ENCODE peak calls at places on chromosome 21, in seven cellular contexts. C is tibial nerve, M is sigmoid colon, K is NB4, S is IMR-90, N is OCI-LY7, I is dorsolateral prefrontal cortex. T is an unnamed sample.

GRCh38 chr21:34736116-34736870 is 67.5 kb downstream of the CLIC6 start:
- DNase-seq in C (no peak), M (no peak), K (no peak), S (peak), N (no peak), I (no peak), T (no peak)

GRCh38 chr21:46021978-46022544 is 40.5 kb downstream of the COL6A1 start:
- DNase-seq in C (peak), M (peak), K (no peak), S (no peak), N (no peak), I (no peak), T (no peak)

GRCh38 chr21:35438643-35439404 is 389.7 kb upstream of the RUNX1 start:
- DNase-seq in C (no peak), M (no peak), K (peak), S (peak), N (no peak), I (no peak), T (no peak)

GRCh38 chr21:42561742-42562141 is 48.1 kb downstream of the SLC37A1 start:
- DNase-seq in C (no peak), M (peak), K (no peak), S (no peak), N (peak), I (peak), T (no peak)

GRCh38 chr21:37257967-37258877 is 8.9 kb downstream of the VPS26C start:
- DNase-seq in C (no peak), M (peak), K (peak), S (peak), N (no peak), I (peak), T (no peak)

GRCh38 chr21:23740463-23740862 is 1866.8 kb downstream of the MRPL39 start:
- DNase-seq in C (no peak), M (no peak), K (no peak), S (no peak), N (no peak), I (no peak), T (no peak)

GRCh38 chr21:40120944-40121575 is 253.8 kb downstream of the PCP4 start:
- DNase-seq in C (no peak), M (no peak), K (peak), S (peak), N (peak), I (no peak), T (no peak)

GRCh38 chr21:46625759-46626158 is 9.7 kb upstream of the PRMT2 start:
- DNase-seq in C (no peak), M (no peak), K (no peak), S (no peak), N (no peak), I (no peak), T (no peak)

GRCh38 chr21:42171091-42172053 is 47.6 kb upstream of the ABCG1 start:
- DNase-seq in C (no peak), M (no peak), K (no peak), S (no peak), N (peak), I (no peak), T (no peak)

GRCh38 chr21:42527489-42528158 is 14.0 kb downstream of the SLC37A1 start:
- DNase-seq in C (no peak), M (no peak), K (no peak), S (no peak), N (peak), I (no peak), T (no peak)

GRCh38 chr21:42669069-42669468 is 15.6 kb downstream of the PDE9A start:
- DNase-seq in C (no peak), M (peak), K (no peak), S (no peak), N (no peak), I (no peak), T (no peak)

GRCh38 chr21:43366656-43367055 is 60.3 kb downstream of the SIK1 start:
- DNase-seq in C (no peak), M (no peak), K (no peak), S (no peak), N (no peak), I (no peak), T (no peak)

GRCh38 chr21:34511154-34511553 is 856 bp downstream of the KCNE1 start:
- DNase-seq in C (no peak), M (no peak), K (peak), S (no peak), N (no peak), I (no peak), T (no peak)

GRCh38 chr21:22728091-22728490 is 1729.9 kb downstream of the NCAM2 start:
- DNase-seq in C (no peak), M (no peak), K (peak), S (no peak), N (peak), I (no peak), T (no peak)

GRCh38 chr21:33817663-33818433 is 97.8 kb downstream of the ATP5PO start:
- DNase-seq in C (no peak), M (no peak), K (peak), S (no peak), N (no peak), I (no peak), T (no peak)

GRCh38 chr21:36104306-36105300 is 30.3 kb upstream of the CBR3 start:
- DNase-seq in C (peak), M (no peak), K (no peak), S (peak), N (no peak), I (peak), T (peak)

GRCh38 chr21:35373998-35374397 is 324.9 kb upstream of the RUNX1 start:
- DNase-seq in C (no peak), M (no peak), K (no peak), S (no peak), N (no peak), I (no peak), T (no peak)

GRCh38 chr21:14318598-14318997 is 64.3 kb downstream of the HSPA13 start:
- DNase-seq in C (no peak), M (no peak), K (peak), S (no peak), N (no peak), I (no peak), T (no peak)

GRCh38 chr21:37082375-37082774 is 9.3 kb downstream of the TTC3 start:
- DNase-seq in C (no peak), M (no peak), K (no peak), S (no peak), N (no peak), I (no peak), T (no peak)

GRCh38 chr21:41817228-41817627 is 50.4 kb upstream of the RIPK4 start:
- DNase-seq in C (peak), M (peak), K (peak), S (peak), N (peak), I (peak), T (no peak)

GRCh38 chr21:45972353-45972715 is 9.2 kb upstream of the COL6A1 start:
- DNase-seq in C (no peak), M (peak), K (no peak), S (no peak), N (no peak), I (no peak), T (no peak)

GRCh38 chr21:14414932-14415508 is 32.1 kb upstream of the HSPA13 start:
- DNase-seq in C (no peak), M (no peak), K (peak), S (no peak), N (no peak), I (no peak), T (no peak)

GRCh38 chr21:36806103-36806502 is 107.2 kb downstream of the SIM2 start:
- DNase-seq in C (no peak), M (no peak), K (peak), S (peak), N (no peak), I (no peak), T (no peak)

GRCh38 chr21:29487154-29487553 is 188.4 kb downstream of the BACH1 start:
- DNase-seq in C (no peak), M (no peak), K (no peak), S (no peak), N (no peak), I (no peak), T (no peak)

GRCh38 chr21:41707231-41707988 is 59.4 kb downstream of the RIPK4 start:
- DNase-seq in C (no peak), M (no peak), K (no peak), S (no peak), N (no peak), I (no peak), T (no peak)

GRCh38 chr21:43758811-43759210 is 17.3 kb downstream of the CSTB start:
- DNase-seq in C (no peak), M (no peak), K (no peak), S (no peak), N (no peak), I (no peak), T (no peak)

GRCh38 chr21:15441060-15441493 is 288.7 kb upstream of the USP25 start:
- DNase-seq in C (no peak), M (no peak), K (no peak), S (no peak), N (no peak), I (no peak), T (no peak)
- H3K4me3 ChIP-seq in C (no peak), M (no peak), K (no peak), S (no peak), N (no peak), I (no peak), T (no peak)

GRCh38 chr21:32360401-32360981 is 32.3 kb downstream of the URB1 start:
- DNase-seq in C (no peak), M (no peak), K (no peak), S (no peak), N (no peak), I (no peak), T (no peak)

GRCh38 chr21:32364387-32364786 is 28.4 kb downstream of the URB1 start:
- DNase-seq in C (peak), M (no peak), K (no peak), S (no peak), N (no peak), I (no peak), T (no peak)

GRCh38 chr21:32356874-32357395 is 35.9 kb downstream of the URB1 start:
- DNase-seq in C (no peak), M (no peak), K (no peak), S (no peak), N (no peak), I (no peak), T (no peak)

GRCh38 chr21:32364801-32365200 is 28.0 kb downstream of the URB1 start:
- DNase-seq in C (no peak), M (peak), K (no peak), S (no peak), N (no peak), I (no peak), T (no peak)

GRCh38 chr21:32359719-32360260 is 33.0 kb downstream of the URB1 start:
- DNase-seq in C (no peak), M (no peak), K (peak), S (no peak), N (peak), I (no peak), T (no peak)
- TF ChIP-seq CTCF in C (no peak), M (no peak), K (peak), S (peak), N (peak), I (peak), T (peak)

GRCh38 chr21:38809170-38809878 is 3.6 kb downstream of the ETS2 start:
- DNase-seq in C (no peak), M (no peak), K (peak), S (no peak), N (peak), I (no peak), T (no peak)
- H3K4me3 ChIP-seq in C (peak), M (no peak), K (no peak), S (no peak), N (no peak), I (peak), T (no peak)

DNA sequence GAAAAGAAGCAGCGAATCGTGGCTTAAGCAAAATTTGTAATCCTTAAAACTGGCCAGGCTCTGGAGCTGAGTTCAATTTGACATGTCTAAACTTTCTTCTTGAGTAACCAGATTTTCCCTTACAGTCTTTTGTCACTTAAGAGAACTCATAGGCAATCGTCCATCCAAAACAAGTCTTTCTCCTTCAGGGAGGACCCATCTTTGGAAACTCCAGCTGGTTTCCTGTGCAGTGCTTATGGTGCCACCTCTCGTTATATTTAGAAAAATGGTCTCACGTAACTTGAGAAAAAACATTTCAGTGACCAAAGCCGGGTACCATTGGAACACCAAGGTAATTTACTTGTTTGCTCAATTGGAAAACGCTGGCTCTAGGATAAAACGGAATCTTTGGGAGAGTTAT is 1.9 kb upstream of the PTTG1IP start:
- DNase-seq in C (peak), M (no peak), K (peak), S (peak), N (peak), I (no peak), T (no peak)
- TF ChIP-seq CTCF in C (no peak), M (no peak), K (no peak), S (no peak), N (peak), I (no peak), T (peak)

GRCh38 chr21:31872452-31873274 is at the start of gene HUNK:
- DNase-seq in C (no peak), M (no peak), K (peak), S (peak), N (peak), I (peak), T (no peak)
- H3K4me3 ChIP-seq in C (peak), M (peak), K (peak), S (peak), N (peak), I (peak), T (peak)

DNA sequence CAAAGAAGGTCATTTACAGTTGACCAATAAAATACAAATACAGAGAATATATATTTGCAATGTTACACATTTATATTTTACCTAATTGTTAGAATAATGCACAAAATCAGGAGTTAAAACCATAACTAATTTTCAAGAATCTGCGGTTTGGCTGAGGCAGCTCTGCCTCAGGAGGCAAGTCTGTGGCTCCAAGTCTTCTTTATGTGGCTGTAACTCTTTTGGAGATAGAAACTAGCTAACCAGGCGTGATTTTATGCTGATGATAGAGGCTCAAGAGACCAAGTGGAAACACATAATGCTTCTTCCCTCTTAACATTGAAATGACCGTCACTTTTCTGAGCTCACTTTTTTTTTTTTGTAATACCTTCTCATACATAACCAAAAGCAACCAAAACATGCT is 744.7 kb upstream of the CXADR start:
- DNase-seq in C (no peak), M (no peak), K (no peak), S (no peak), N (no peak), I (no peak), T (no peak)
- TF ChIP-seq CTCF in C (no peak), M (no peak), K (no peak), S (no peak), N (no peak), I (no peak), T (no peak)

GRCh38 chr21:38323721-38324591 is 67.2 kb downstream of the KCNJ15 start:
- DNase-seq in C (no peak), M (no peak), K (peak), S (peak), N (no peak), I (no peak), T (peak)
- H3K4me3 ChIP-seq in C (no peak), M (no peak), K (no peak), S (no peak), N (no peak), I (no peak), T (peak)